ENCODE peak calls at places on chromosomes 13 and 19, in nine cellular contexts. W is stimulated activated CD8-positive, alpha-beta memory T cell treated with anti-CD3 and anti-CD28 coated beads, Interleukin-7, amount 100 ng/mL, for 1 hour; H is skeletal muscle cell; L is SW480; D is NCI-H748 treated with DMSO at 0.1 percent for 48 hours; S is AG10803; E is tibial artery; Y is stimulated activated naive CD8-positive, alpha-beta T cell treated with anti-CD3 and anti-CD28 coated beads, Interleukin-15, Interleukin-2, amounts not matched to agents 100 U/mL and 50 U/mL, for 24 hours; A is renal cortical epithelial cell. I is an unnamed sample.

GRCh38 chr13:74770361-74770760 is 636.2 kb upstream of the KLF12 start:
- DNase-seq in W (no peak), H (peak), L (no peak), D (no peak), S (peak), E (no peak), Y (no peak), A (peak), I (no peak)

GRCh38 chr13:111900390-111901180 is 166.4 kb upstream of the SOX1 start:
- DNase-seq in W (no peak), H (no peak), L (peak), D (no peak), S (no peak), E (peak), Y (no peak), A (no peak), I (no peak)

GRCh38 chr13:50126378-50127016 is 111.3 kb downstream of the KCNRG start:
- DNase-seq in W (no peak), H (no peak), L (peak), D (peak), S (peak), E (no peak), Y (no peak), A (peak), I (peak)

GRCh38 chr13:35879111-35879510 is 252.1 kb downstream of the DCLK1 start:
- DNase-seq in W (no peak), H (no peak), L (no peak), D (no peak), S (no peak), E (no peak), Y (no peak), A (no peak), I (no peak)

GRCh38 chr19:49912965-49913685 is 15.9 kb upstream of the ATF5 start:
- DNase-seq in W (no peak), H (no peak), L (no peak), D (no peak), S (no peak), E (no peak), Y (no peak), A (no peak), I (no peak)

GRCh38 chr13:32045963-32046785 is 14.6 kb downstream of the FRY start:
- DNase-seq in W (no peak), H (no peak), L (peak), D (peak), S (peak), E (no peak), Y (no peak), A (peak), I (no peak)

GRCh38 chr19:604355-604754 is 14.7 kb downstream of the HCN2 start:
- DNase-seq in W (no peak), H (no peak), L (no peak), D (no peak), S (no peak), E (no peak), Y (peak), A (no peak), I (no peak)

GRCh38 chr19:35509861-35510625 is 3.4 kb downstream of the DMKN start:
- DNase-seq in W (peak), H (no peak), L (peak), D (peak), S (peak), E (peak), Y (peak), A (peak), I (peak)

GRCh38 chr13:113036401-113036800 is 67.4 kb downstream of the MCF2L start:
- DNase-seq in W (no peak), H (no peak), L (no peak), D (no peak), S (no peak), E (no peak), Y (no peak), A (no peak), I (no peak)

GRCh38 chr13:74409551-74409950 is 275.3 kb upstream of the KLF12 start:
- DNase-seq in W (no peak), H (no peak), L (no peak), D (no peak), S (peak), E (no peak), Y (no peak), A (peak), I (no peak)

GRCh38 chr13:33494596-33495214 is 209.2 kb upstream of the STARD13 start:
- DNase-seq in W (no peak), H (peak), L (peak), D (no peak), S (peak), E (no peak), Y (no peak), A (peak), I (no peak)

GRCh38 chr19:48645652-48646191 is at the start of gene CA11:
- DNase-seq in W (no peak), H (no peak), L (peak), D (peak), S (no peak), E (no peak), Y (no peak), A (no peak), I (no peak)

GRCh38 chr13:29526741-29527140 is 68.7 kb downstream of the SLC7A1 start:
- DNase-seq in W (no peak), H (no peak), L (no peak), D (no peak), S (no peak), E (peak), Y (no peak), A (no peak), I (no peak)

GRCh38 chr19:15498910-15499309 is 9.4 kb upstream of the CYP4F22 start:
- DNase-seq in W (no peak), H (no peak), L (peak), D (no peak), S (no peak), E (no peak), Y (no peak), A (no peak), I (no peak)

GRCh38 chr13:97263160-97263559 is 41.0 kb downstream of the MBNL2 start:
- DNase-seq in W (no peak), H (no peak), L (no peak), D (no peak), S (no peak), E (no peak), Y (no peak), A (no peak), I (no peak)

GRCh38 chr19:7268737-7269098 is 25.5 kb downstream of the INSR start:
- DNase-seq in W (no peak), H (no peak), L (no peak), D (no peak), S (no peak), E (no peak), Y (no peak), A (no peak), I (no peak)

GRCh38 chr13:98847780-98848179 is 95.3 kb upstream of the SLC15A1 start:
- DNase-seq in W (no peak), H (no peak), L (no peak), D (no peak), S (no peak), E (no peak), Y (no peak), A (no peak), I (no peak)

GRCh38 chr19:36838784-36839324 is 667 bp upstream of the ZNF790 start:
- DNase-seq in W (no peak), H (no peak), L (no peak), D (no peak), S (peak), E (no peak), Y (no peak), A (peak), I (no peak)

GRCh38 chr19:4066176-4066606 is 508 bp downstream of the ZBTB7A start:
- DNase-seq in W (peak), H (no peak), L (no peak), D (no peak), S (no peak), E (peak), Y (peak), A (no peak), I (peak)

GRCh38 chr13:67619346-67619745 is 389.2 kb upstream of the PCDH9 start:
- DNase-seq in W (no peak), H (peak), L (no peak), D (no peak), S (no peak), E (no peak), Y (no peak), A (peak), I (no peak)

GRCh38 chr19:50184196-50184595 is 19.2 kb upstream of the MYH14 start:
- DNase-seq in W (no peak), H (no peak), L (peak), D (peak), S (no peak), E (no peak), Y (no peak), A (no peak), I (no peak)

GRCh38 chr13:107845911-107846310 is 369.4 kb downstream of the LIG4 start:
- DNase-seq in W (no peak), H (no peak), L (no peak), D (no peak), S (no peak), E (no peak), Y (no peak), A (peak), I (no peak)

GRCh38 chr13:30465541-30466357 is at the start of gene HMGB1:
- DNase-seq in W (peak), H (peak), L (peak), D (peak), S (peak), E (peak), Y (peak), A (peak), I (peak)

GRCh38 chr19:54199401-54199800 is 1.3 kb upstream of the RPS9 start:
- DNase-seq in W (no peak), H (no peak), L (no peak), D (no peak), S (no peak), E (no peak), Y (no peak), A (no peak), I (no peak)

GRCh38 chr19:46471116-46471733 is at the start of gene PNMA8A:
- DNase-seq in W (no peak), H (no peak), L (no peak), D (peak), S (peak), E (peak), Y (peak), A (peak), I (no peak)

GRCh38 chr13:100510208-100510997 is 78.2 kb downstream of the GGACT start:
- DNase-seq in W (no peak), H (no peak), L (no peak), D (peak), S (no peak), E (no peak), Y (no peak), A (no peak), I (no peak)

GRCh38 chr13:78719367-78719766 is 60.4 kb upstream of the OBI1 start:
- DNase-seq in W (no peak), H (no peak), L (no peak), D (no peak), S (no peak), E (no peak), Y (no peak), A (no peak), I (no peak)

GRCh38 chr13:32136061-32136460 is 104.5 kb downstream of the FRY start:
- DNase-seq in W (no peak), H (no peak), L (no peak), D (no peak), S (no peak), E (no peak), Y (no peak), A (no peak), I (no peak)

GRCh38 chr13:29569253-29570057 is 26.0 kb downstream of the SLC7A1 start:
- DNase-seq in W (no peak), H (no peak), L (no peak), D (no peak), S (no peak), E (no peak), Y (no peak), A (no peak), I (no peak)

GRCh38 chr19:2054763-2055162 is 3.7 kb upstream of the MKNK2 start:
- DNase-seq in W (no peak), H (no peak), L (no peak), D (no peak), S (no peak), E (no peak), Y (no peak), A (no peak), I (no peak)

GRCh38 chr19:2042485-2043268 is 8.4 kb downstream of the MKNK2 start:
- DNase-seq in W (no peak), H (no peak), L (no peak), D (no peak), S (no peak), E (no peak), Y (no peak), A (no peak), I (no peak)

GRCh38 chr13:94813920-94814500 is 101.7 kb upstream of the SOX21 start:
- DNase-seq in W (no peak), H (no peak), L (no peak), D (no peak), S (no peak), E (no peak), Y (no peak), A (no peak), I (no peak)

GRCh38 chr19:54464044-54464623 is 556 bp upstream of the LENG9 start:
- DNase-seq in W (peak), H (peak), L (peak), D (peak), S (peak), E (peak), Y (peak), A (peak), I (peak)

GRCh38 chr19:39132344-39132969 is 6.9 kb downstream of the PAK4 start:
- DNase-seq in W (no peak), H (no peak), L (no peak), D (no peak), S (no peak), E (no peak), Y (no peak), A (no peak), I (no peak)

GRCh38 chr13:31594056-31594455 is 145.3 kb upstream of the RXFP2 start:
- DNase-seq in W (no peak), H (no peak), L (no peak), D (no peak), S (no peak), E (no peak), Y (no peak), A (no peak), I (no peak)

GRCh38 chr13:108200781-108201398 is 14.4 kb downstream of the LIG4 start:
- DNase-seq in W (no peak), H (no peak), L (no peak), D (no peak), S (no peak), E (no peak), Y (no peak), A (peak), I (no peak)

I was measured in activated T-cell treated with anti-CD3 and anti-CD28 coated beads, Interleukin-2, amount 50 U/mL, for 24 hours.